ENCODE peak calls at places on chromosomes 4 and X, in eight cellular contexts. R, S, V, U, B, G, L and M are unnamed samples.

GRCh38 chr4:155371432-155372043 is 5.2 kb downstream of the MAP9 start:
- DNase-seq in R (peak), S (no peak), V (no peak), U (no peak), B (peak), G (no peak), L (no peak), M (no peak)

GRCh38 chrX:34875204-34875603 is 67.4 kb upstream of the FAM47B start:
- DNase-seq in R (peak), S (no peak), V (no peak), U (no peak), B (peak), G (no peak), L (no peak), M (no peak)

GRCh38 chr4:97153042-97153441 is 990.2 kb downstream of the STPG2 start:
- DNase-seq in R (peak), S (no peak), V (no peak), U (no peak), B (no peak), G (no peak), L (no peak), M (no peak)

GRCh38 chr4:109985993-109986640 is 73.4 kb downstream of the EGF start:
- DNase-seq in R (no peak), S (no peak), V (no peak), U (no peak), B (no peak), G (no peak), L (no peak), M (no peak)

GRCh38 chr4:111717916-111718315 is 427.3 kb upstream of the FAM241A start:
- DNase-seq in R (no peak), S (no peak), V (no peak), U (no peak), B (no peak), G (no peak), L (no peak), M (no peak)

GRCh38 chr4:113222431-113222979 is 173.1 kb downstream of the ANK2 start:
- DNase-seq in R (no peak), S (no peak), V (no peak), U (no peak), B (peak), G (no peak), L (no peak), M (no peak)

GRCh38 chr4:124262211-124263179 is 450.0 kb downstream of the ANKRD50 start:
- DNase-seq in R (peak), S (no peak), V (peak), U (peak), B (peak), G (no peak), L (peak), M (peak)

GRCh38 chr4:6752486-6752829 is 30.1 kb upstream of the KIAA0232 start:
- DNase-seq in R (no peak), S (no peak), V (no peak), U (no peak), B (no peak), G (no peak), L (no peak), M (no peak)

GRCh38 chrX:65667503-65668355 is at the start of gene MSN:
- DNase-seq in R (peak), S (no peak), V (no peak), U (no peak), B (peak), G (peak), L (peak), M (peak)

GRCh38 chr4:172982151-172982590 is 186.4 kb upstream of the GALNT7 start:
- DNase-seq in R (peak), S (no peak), V (peak), U (peak), B (peak), G (no peak), L (no peak), M (peak)

GRCh38 chr4:35494955-35495354 is 749.4 kb downstream of the ARAP2 start:
- DNase-seq in R (no peak), S (no peak), V (no peak), U (no peak), B (no peak), G (no peak), L (no peak), M (no peak)

GRCh38 chr4:121564840-121565375 is 131.9 kb downstream of the ANXA5 start:
- DNase-seq in R (no peak), S (no peak), V (no peak), U (no peak), B (no peak), G (no peak), L (no peak), M (no peak)

GRCh38 chr4:53147179-53147578 is 218.7 kb downstream of the SCFD2 start:
- DNase-seq in R (no peak), S (no peak), V (no peak), U (no peak), B (no peak), G (no peak), L (no peak), M (no peak)

GRCh38 chr4:110275871-110276270 is 77.5 kb upstream of the ELOVL6 start:
- DNase-seq in R (no peak), S (no peak), V (peak), U (no peak), B (peak), G (no peak), L (no peak), M (no peak)

GRCh38 chrX:150200820-150201287 is 162.3 kb upstream of the MAMLD1 start:
- DNase-seq in R (peak), S (no peak), V (peak), U (peak), B (peak), G (peak), L (no peak), M (peak)

GRCh38 chr4:111399523-111400135 is 745.6 kb upstream of the FAM241A start:
- DNase-seq in R (no peak), S (no peak), V (no peak), U (no peak), B (no peak), G (no peak), L (no peak), M (no peak)

GRCh38 chr4:153809307-153809706 is 20.4 kb upstream of the SFRP2 start:
- DNase-seq in R (no peak), S (no peak), V (no peak), U (no peak), B (no peak), G (peak), L (no peak), M (no peak)

GRCh38 chr4:169955521-169955920 is 70.7 kb downstream of the MFAP3L start:
- DNase-seq in R (no peak), S (no peak), V (no peak), U (no peak), B (no peak), G (no peak), L (no peak), M (no peak)

GRCh38 chr4:82865592-82865991 is 25.4 kb downstream of the SEC31A start:
- DNase-seq in R (no peak), S (no peak), V (peak), U (peak), B (peak), G (no peak), L (no peak), M (no peak)

GRCh38 chr4:70705146-70705855 is 16.5 kb upstream of the RUFY3 start:
- DNase-seq in R (no peak), S (no peak), V (peak), U (peak), B (peak), G (peak), L (peak), M (peak)

GRCh38 chr4:25500626-25501318 is 123.7 kb downstream of the ANAPC4 start:
- DNase-seq in R (no peak), S (no peak), V (no peak), U (no peak), B (no peak), G (no peak), L (no peak), M (no peak)

GRCh38 chrX:47174846-47175587 is 18.6 kb upstream of the UBA1 start:
- DNase-seq in R (no peak), S (no peak), V (no peak), U (no peak), B (no peak), G (no peak), L (no peak), M (no peak)

GRCh38 chrX:119853449-119853848 is 686 bp upstream of the UPF3B start:
- DNase-seq in R (no peak), S (no peak), V (no peak), U (no peak), B (no peak), G (no peak), L (no peak), M (no peak)

GRCh38 chr4:70603856-70604255 is 11.8 kb downstream of the AMBN start:
- DNase-seq in R (no peak), S (no peak), V (no peak), U (no peak), B (peak), G (no peak), L (no peak), M (no peak)

GRCh38 chrX:109873576-109873975 is 129.3 kb upstream of the TMEM164 start:
- DNase-seq in R (no peak), S (no peak), V (no peak), U (no peak), B (no peak), G (no peak), L (no peak), M (no peak)